ENCODE peak calls at places on chromosome 6, in five cellular contexts. One of them, this sample, is unnamed.

GRCh38 chr6:134822920-134823430 is 126.9 kb downstream of the ALDH8A1 start:
- DNase-seq in Right ventricle myocardium superior: peak; percentile 55
- DNase-seq in germinal center: peak; percentile 70
- DNase-seq in ecto neural progenitor cell: peak; percentile 82
- DNase-seq in heart right ventricle: peak; percentile 74
- DNase-seq in this sample: no peak

GRCh38 chr6:122869437-122870024 is 80.5 kb downstream of the SMPDL3A start:
- DNase-seq in Right ventricle myocardium superior: no peak
- DNase-seq in germinal center: peak; percentile 29
- DNase-seq in heart right ventricle: peak; percentile 9
- DNase-seq in ecto neural progenitor cell: no peak
- DNase-seq in this sample: no peak

GRCh38 chr6:29651413-29652197 is 5.3 kb upstream of the MOG start:
- DNase-seq in ecto neural progenitor cell: no peak
- DNase-seq in germinal center: peak; percentile 66
- DNase-seq in Right ventricle myocardium superior: no peak
- DNase-seq in heart right ventricle: no peak
- DNase-seq in this sample: no peak

GRCh38 chr6:95693108-95693507 is 115.8 kb downstream of the MANEA start:
- DNase-seq in ecto neural progenitor cell: no peak
- DNase-seq in Right ventricle myocardium superior: no peak
- DNase-seq in germinal center: no peak
- DNase-seq in heart right ventricle: no peak
- DNase-seq in this sample: no peak

GRCh38 chr6:138017156-138017757 is 90.0 kb downstream of the PERP start:
- DNase-seq in germinal center: no peak
- DNase-seq in ecto neural progenitor cell: no peak
- DNase-seq in heart right ventricle: no peak
- DNase-seq in Right ventricle myocardium superior: no peak
- DNase-seq in this sample: no peak

GRCh38 chr6:43807228-43808061 is 37.4 kb downstream of the VEGFA start:
- DNase-seq in Right ventricle myocardium superior: no peak
- DNase-seq in ecto neural progenitor cell: no peak
- DNase-seq in germinal center: no peak
- DNase-seq in heart right ventricle: no peak
- DNase-seq in this sample: no peak

GRCh38 chr6:71284785-71285184 is 3.8 kb upstream of the OGFRL1 start:
- DNase-seq in germinal center: no peak
- DNase-seq in Right ventricle myocardium superior: no peak
- DNase-seq in ecto neural progenitor cell: no peak
- DNase-seq in heart right ventricle: no peak
- DNase-seq in this sample: no peak

GRCh38 chr6:123519191-123519510 is 117.6 kb downstream of the TRDN start:
- DNase-seq in ecto neural progenitor cell: no peak
- DNase-seq in Right ventricle myocardium superior: peak; percentile 87
- DNase-seq in heart right ventricle: peak; percentile 84
- DNase-seq in germinal center: no peak
- DNase-seq in this sample: peak; percentile 81

GRCh38 chr6:87700729-87701675 is 1.0 kb downstream of the AKIRIN2 start:
- DNase-seq in heart right ventricle: peak; percentile 31
- DNase-seq in Right ventricle myocardium superior: peak; percentile 48
- DNase-seq in germinal center: peak; percentile 35
- DNase-seq in ecto neural progenitor cell: peak; percentile 69
- DNase-seq in this sample: no peak

GRCh38 chr6:79076160-79076559 is 1.9 kb downstream of the PHIP start:
- DNase-seq in heart right ventricle: no peak
- DNase-seq in germinal center: no peak
- DNase-seq in Right ventricle myocardium superior: no peak
- DNase-seq in ecto neural progenitor cell: no peak
- DNase-seq in this sample: no peak

GRCh38 chr6:89044988-89045387 is 35.6 kb upstream of the PNRC1 start:
- DNase-seq in Right ventricle myocardium superior: peak; percentile 70
- DNase-seq in germinal center: no peak
- DNase-seq in ecto neural progenitor cell: no peak
- DNase-seq in heart right ventricle: peak; percentile 35
- DNase-seq in this sample: peak; percentile 61

This sample was measured in right atrium auricular region.